ENCODE peak calls at places on chromosomes 5 and 9, in six cellular contexts. One of them, this sample, is unnamed. For H3K9me3, the result is how much of the 10 kb centered on the place peaks cover.

GRCh38 chr9:134883040-134883782 is 2.6 kb downstream of the FCN2 start:
- DNase-seq in H1: no peak
- DNase-seq in gastrocnemius medialis: no peak
- DNase-seq in CD4-positive, CD25-positive, alpha-beta regulatory T cell: no peak
- DNase-seq in CD8-positive, alpha-beta memory T cell: no peak
- DNase-seq in left ventricle myocardium inferior: no peak
- DNase-seq in this sample: no peak

GRCh38 chr5:163269624-163270023 is 167.8 kb upstream of the CCNG1 start:
- DNase-seq in H1: no peak
- DNase-seq in CD8-positive, alpha-beta memory T cell: no peak
- DNase-seq in CD4-positive, CD25-positive, alpha-beta regulatory T cell: no peak
- DNase-seq in left ventricle myocardium inferior: no peak
- DNase-seq in gastrocnemius medialis: no peak
- DNase-seq in this sample: no peak

GRCh38 chr5:128038641-128039040 is 44.9 kb upstream of the SLC12A2 start:
- DNase-seq in H1: no peak
- DNase-seq in left ventricle myocardium inferior: no peak
- DNase-seq in CD4-positive, CD25-positive, alpha-beta regulatory T cell: no peak
- DNase-seq in gastrocnemius medialis: no peak
- DNase-seq in CD8-positive, alpha-beta memory T cell: no peak
- DNase-seq in this sample: no peak

GRCh38 chr9:37002413-37003217 is 31.5 kb downstream of the PAX5 start:
- DNase-seq in CD8-positive, alpha-beta memory T cell: no peak
- DNase-seq in left ventricle myocardium inferior: no peak
- DNase-seq in H1: no peak
- DNase-seq in CD4-positive, CD25-positive, alpha-beta regulatory T cell: no peak
- DNase-seq in gastrocnemius medialis: no peak
- DNase-seq in this sample: no peak

GRCh38 chr5:82364497-82364896 is 86.3 kb upstream of the RPS23 start:
- DNase-seq in CD4-positive, CD25-positive, alpha-beta regulatory T cell: no peak
- DNase-seq in H1: no peak
- DNase-seq in CD8-positive, alpha-beta memory T cell: no peak
- DNase-seq in gastrocnemius medialis: no peak
- DNase-seq in left ventricle myocardium inferior: no peak
- DNase-seq in this sample: no peak

GRCh38 chr5:160361624-160362023 is 8.8 kb downstream of the C1QTNF2 start:
- DNase-seq in CD4-positive, CD25-positive, alpha-beta regulatory T cell: no peak
- DNase-seq in CD8-positive, alpha-beta memory T cell: no peak
- DNase-seq in gastrocnemius medialis: no peak
- DNase-seq in H1: no peak
- DNase-seq in left ventricle myocardium inferior: no peak
- DNase-seq in this sample: no peak

GRCh38 chr5:168916266-168916665 is 337.1 kb upstream of the PANK3 start:
- DNase-seq in CD8-positive, alpha-beta memory T cell: no peak
- DNase-seq in gastrocnemius medialis: no peak
- DNase-seq in CD4-positive, CD25-positive, alpha-beta regulatory T cell: no peak
- DNase-seq in left ventricle myocardium inferior: no peak
- DNase-seq in H1: peak
- DNase-seq in this sample: no peak

GRCh38 chr5:147451125-147451524 is 58.7 kb downstream of the DPYSL3 start:
- DNase-seq in H1: no peak
- DNase-seq in gastrocnemius medialis: no peak
- DNase-seq in CD8-positive, alpha-beta memory T cell: no peak
- DNase-seq in CD4-positive, CD25-positive, alpha-beta regulatory T cell: no peak
- DNase-seq in left ventricle myocardium inferior: no peak
- DNase-seq in this sample: no peak

GRCh38 chr5:39506216-39506615 is 81.4 kb upstream of the DAB2 start:
- DNase-seq in left ventricle myocardium inferior: peak
- DNase-seq in gastrocnemius medialis: no peak
- DNase-seq in CD4-positive, CD25-positive, alpha-beta regulatory T cell: no peak
- DNase-seq in CD8-positive, alpha-beta memory T cell: no peak
- DNase-seq in H1: no peak
- DNase-seq in this sample: no peak

GRCh38 chr9:21903380-21903965 is 90.7 kb downstream of the CDKN2A start:
- DNase-seq in CD8-positive, alpha-beta memory T cell: no peak
- DNase-seq in CD4-positive, CD25-positive, alpha-beta regulatory T cell: no peak
- DNase-seq in H1: no peak
- DNase-seq in left ventricle myocardium inferior: no peak
- DNase-seq in gastrocnemius medialis: no peak
- DNase-seq in this sample: no peak

GRCh38 chr5:37272564-37272963 is 23.4 kb upstream of the CPLANE1 start:
- DNase-seq in H1: no peak
- DNase-seq in gastrocnemius medialis: no peak
- DNase-seq in left ventricle myocardium inferior: no peak
- DNase-seq in CD8-positive, alpha-beta memory T cell: no peak
- DNase-seq in CD4-positive, CD25-positive, alpha-beta regulatory T cell: no peak
- DNase-seq in this sample: no peak

GRCh38 chr9:18362901-18363685 is 110.9 kb upstream of the ADAMTSL1 start:
- DNase-seq in CD8-positive, alpha-beta memory T cell: no peak
- DNase-seq in gastrocnemius medialis: no peak
- DNase-seq in CD4-positive, CD25-positive, alpha-beta regulatory T cell: no peak
- DNase-seq in H1: no peak
- DNase-seq in left ventricle myocardium inferior: no peak
- DNase-seq in this sample: no peak

GRCh38 chr9:81861644-81862043 is 66.6 kb upstream of the SPATA31D4 start:
- DNase-seq in gastrocnemius medialis: no peak
- DNase-seq in H1: no peak
- DNase-seq in CD4-positive, CD25-positive, alpha-beta regulatory T cell: no peak
- DNase-seq in left ventricle myocardium inferior: no peak
- DNase-seq in CD8-positive, alpha-beta memory T cell: no peak
- DNase-seq in this sample: no peak

GRCh38 chr5:139110526-139111168 is 87.5 kb downstream of the SIL1 start:
- DNase-seq in left ventricle myocardium inferior: no peak
- DNase-seq in gastrocnemius medialis: no peak
- DNase-seq in CD4-positive, CD25-positive, alpha-beta regulatory T cell: no peak
- DNase-seq in CD8-positive, alpha-beta memory T cell: no peak
- DNase-seq in H1: no peak
- DNase-seq in this sample: no peak

GRCh38 chr9:70746760-70747159 is 332.3 kb upstream of the KLF9 start:
- DNase-seq in CD4-positive, CD25-positive, alpha-beta regulatory T cell: no peak
- DNase-seq in gastrocnemius medialis: no peak
- DNase-seq in H1: no peak
- DNase-seq in CD8-positive, alpha-beta memory T cell: no peak
- DNase-seq in left ventricle myocardium inferior: no peak
- DNase-seq in this sample: no peak

GRCh38 chr5:135222171-135222681 is 176.8 kb downstream of the MACROH2A1 start:
- DNase-seq in left ventricle myocardium inferior: no peak
- DNase-seq in H1: no peak
- DNase-seq in CD8-positive, alpha-beta memory T cell: no peak
- DNase-seq in gastrocnemius medialis: peak
- DNase-seq in CD4-positive, CD25-positive, alpha-beta regulatory T cell: no peak
- DNase-seq in this sample: no peak

GRCh38 chr9:70588999-70589398 is 174.5 kb upstream of the KLF9 start:
- DNase-seq in CD4-positive, CD25-positive, alpha-beta regulatory T cell: no peak
- DNase-seq in left ventricle myocardium inferior: no peak
- DNase-seq in CD8-positive, alpha-beta memory T cell: no peak
- DNase-seq in H1: no peak
- DNase-seq in gastrocnemius medialis: no peak
- DNase-seq in this sample: no peak

GRCh38 chr9:121023064-121023463 is 27.0 kb downstream of the C5 start:
- DNase-seq in gastrocnemius medialis: no peak
- DNase-seq in CD4-positive, CD25-positive, alpha-beta regulatory T cell: no peak
- DNase-seq in H1: no peak
- DNase-seq in left ventricle myocardium inferior: no peak
- DNase-seq in CD8-positive, alpha-beta memory T cell: no peak
- DNase-seq in this sample: no peak

GRCh38 chr5:43940562-43940961 is 337.6 kb downstream of the NNT start:
- DNase-seq in CD4-positive, CD25-positive, alpha-beta regulatory T cell: no peak
- DNase-seq in left ventricle myocardium inferior: no peak
- DNase-seq in gastrocnemius medialis: no peak
- DNase-seq in CD8-positive, alpha-beta memory T cell: no peak
- DNase-seq in H1: no peak
- DNase-seq in this sample: no peak

DNA sequence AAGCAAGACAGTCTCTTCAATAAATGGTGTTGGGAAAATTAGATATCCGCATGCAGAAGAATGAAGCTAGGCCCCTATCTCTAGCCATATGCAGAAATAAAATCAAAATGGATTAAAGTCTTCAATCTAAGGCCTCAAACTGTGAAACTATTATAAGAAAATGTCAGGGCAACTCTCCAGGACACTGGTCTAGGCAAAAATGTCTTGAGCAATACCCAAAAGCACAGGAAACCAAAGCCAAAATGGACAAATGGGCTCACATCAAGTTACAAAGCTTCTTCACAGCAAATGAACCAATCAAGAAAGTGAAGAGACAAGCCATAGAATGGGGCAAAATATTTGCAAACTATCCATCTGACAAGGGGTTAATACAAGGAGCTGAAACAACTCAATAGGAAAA is 338.8 kb downstream of the NNT start:
- DNase-seq in left ventricle myocardium inferior: no peak
- DNase-seq in H1: no peak
- DNase-seq in CD8-positive, alpha-beta memory T cell: no peak
- DNase-seq in gastrocnemius medialis: no peak
- DNase-seq in CD4-positive, CD25-positive, alpha-beta regulatory T cell: no peak
- DNase-seq in this sample: no peak
- H3K9me3 ChIP-seq in left ventricle myocardium inferior: under half
- H3K9me3 ChIP-seq in H1: under half
- H3K9me3 ChIP-seq in CD8-positive, alpha-beta memory T cell: under half
- H3K9me3 ChIP-seq in gastrocnemius medialis: under half
- H3K9me3 ChIP-seq in CD4-positive, CD25-positive, alpha-beta regulatory T cell: under half
- H3K9me3 ChIP-seq in this sample: under half

GRCh38 chr5:124240732-124241131 is 505.7 kb downstream of the ZNF608 start:
- DNase-seq in left ventricle myocardium inferior: no peak
- DNase-seq in CD8-positive, alpha-beta memory T cell: no peak
- DNase-seq in H1: no peak
- DNase-seq in gastrocnemius medialis: no peak
- DNase-seq in CD4-positive, CD25-positive, alpha-beta regulatory T cell: no peak
- DNase-seq in this sample: no peak

GRCh38 chr5:124239572-124239971 is 506.9 kb downstream of the ZNF608 start:
- DNase-seq in H1: no peak
- DNase-seq in CD8-positive, alpha-beta memory T cell: no peak
- DNase-seq in CD4-positive, CD25-positive, alpha-beta regulatory T cell: no peak
- DNase-seq in gastrocnemius medialis: no peak
- DNase-seq in left ventricle myocardium inferior: no peak
- DNase-seq in this sample: no peak

DNA sequence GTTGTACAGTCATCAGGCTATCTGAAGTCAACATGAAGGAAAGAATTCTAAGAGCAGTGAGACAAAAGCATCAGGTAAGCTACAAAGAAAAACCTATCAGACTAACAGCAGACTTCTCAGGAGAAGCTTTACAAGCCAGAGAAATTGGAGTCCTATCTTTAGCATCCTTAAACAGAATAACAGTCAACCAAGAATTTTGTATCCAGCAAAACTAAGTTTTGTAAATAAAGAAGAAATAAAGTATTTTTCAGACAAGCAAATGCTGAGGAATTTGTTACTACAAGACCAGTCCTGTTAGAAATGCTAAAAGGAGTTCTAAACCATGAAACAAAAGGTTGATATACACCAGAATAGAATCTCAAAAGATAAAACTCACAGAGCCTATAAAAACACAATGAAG is 501.2 kb downstream of the ZNF608 start:
- DNase-seq in CD8-positive, alpha-beta memory T cell: no peak
- DNase-seq in H1: no peak
- DNase-seq in left ventricle myocardium inferior: no peak
- DNase-seq in CD4-positive, CD25-positive, alpha-beta regulatory T cell: no peak
- DNase-seq in gastrocnemius medialis: no peak
- DNase-seq in this sample: no peak
- H3K9me3 ChIP-seq in CD8-positive, alpha-beta memory T cell: under half
- H3K9me3 ChIP-seq in H1: under half
- H3K9me3 ChIP-seq in left ventricle myocardium inferior: under half
- H3K9me3 ChIP-seq in CD4-positive, CD25-positive, alpha-beta regulatory T cell: under half
- H3K9me3 ChIP-seq in gastrocnemius medialis: under half
- H3K9me3 ChIP-seq in this sample: under half

GRCh38 chr5:85484982-85485574 is 1100.4 kb upstream of the EDIL3 start:
- DNase-seq in H1: no peak
- DNase-seq in CD8-positive, alpha-beta memory T cell: no peak
- DNase-seq in left ventricle myocardium inferior: no peak
- DNase-seq in CD4-positive, CD25-positive, alpha-beta regulatory T cell: no peak
- DNase-seq in gastrocnemius medialis: no peak
- DNase-seq in this sample: no peak

GRCh38 chr5:85488295-85488694 is 1103.6 kb upstream of the EDIL3 start:
- DNase-seq in CD8-positive, alpha-beta memory T cell: no peak
- DNase-seq in CD4-positive, CD25-positive, alpha-beta regulatory T cell: no peak
- DNase-seq in gastrocnemius medialis: no peak
- DNase-seq in left ventricle myocardium inferior: no peak
- DNase-seq in H1: no peak
- DNase-seq in this sample: no peak
- H3K9me3 ChIP-seq in CD8-positive, alpha-beta memory T cell: under half
- H3K9me3 ChIP-seq in CD4-positive, CD25-positive, alpha-beta regulatory T cell: under half
- H3K9me3 ChIP-seq in gastrocnemius medialis: under half
- H3K9me3 ChIP-seq in left ventricle myocardium inferior: half or more
- H3K9me3 ChIP-seq in H1: under half
- H3K9me3 ChIP-seq in this sample: under half

DNA sequence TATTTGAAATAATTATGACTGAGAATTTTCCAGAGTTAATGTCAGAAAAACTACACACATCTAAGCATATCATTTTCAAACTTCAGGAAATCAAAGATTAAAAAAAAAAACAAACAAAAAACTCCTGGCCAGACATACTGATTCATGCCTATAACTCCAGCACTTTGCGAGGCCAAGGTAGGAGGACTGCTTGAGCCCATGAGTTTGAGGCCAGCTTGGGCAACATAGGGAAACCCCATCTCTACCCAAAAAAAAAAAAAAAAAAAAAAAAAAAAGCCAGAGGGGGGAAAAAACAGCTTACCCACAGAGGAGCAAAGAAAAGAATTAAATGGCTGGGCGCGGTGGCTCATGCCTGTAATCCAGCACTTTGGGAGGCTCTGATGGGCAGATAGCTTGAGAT is 22.4 kb downstream of the EFCAB9 start:
- DNase-seq in left ventricle myocardium inferior: no peak
- DNase-seq in gastrocnemius medialis: no peak
- DNase-seq in CD8-positive, alpha-beta memory T cell: no peak
- DNase-seq in CD4-positive, CD25-positive, alpha-beta regulatory T cell: no peak
- DNase-seq in H1: no peak
- DNase-seq in this sample: no peak
- H3K9me3 ChIP-seq in left ventricle myocardium inferior: under half
- H3K9me3 ChIP-seq in gastrocnemius medialis: under half
- H3K9me3 ChIP-seq in CD8-positive, alpha-beta memory T cell: under half
- H3K9me3 ChIP-seq in CD4-positive, CD25-positive, alpha-beta regulatory T cell: under half
- H3K9me3 ChIP-seq in H1: under half
- H3K9me3 ChIP-seq in this sample: under half

GRCh38 chr9:113042884-113043657 is 13.5 kb downstream of the ZFP37 start:
- DNase-seq in left ventricle myocardium inferior: no peak
- DNase-seq in gastrocnemius medialis: no peak
- DNase-seq in CD4-positive, CD25-positive, alpha-beta regulatory T cell: no peak
- DNase-seq in H1: no peak
- DNase-seq in CD8-positive, alpha-beta memory T cell: no peak
- DNase-seq in this sample: no peak
- H3K9me3 ChIP-seq in left ventricle myocardium inferior: half or more
- H3K9me3 ChIP-seq in gastrocnemius medialis: half or more
- H3K9me3 ChIP-seq in CD4-positive, CD25-positive, alpha-beta regulatory T cell: half or more
- H3K9me3 ChIP-seq in H1: half or more
- H3K9me3 ChIP-seq in CD8-positive, alpha-beta memory T cell: half or more
- H3K9me3 ChIP-seq in this sample: under half

This sample was measured in T-helper 17 cell.